ENCODE peak calls at places on chromosomes 11 and 22, in ten cellular contexts. M is astrocyte of the cerebellum, D is Peyer's patch, J is AG04449, V is HFFc6, S is osteocyte, Z is fibroblast of villous mesenchyme, K is Calu3, N is A549, T is brain microvascular endothelial cell. W is an unnamed sample.

GRCh38 chr22:50545522-50546325 is at the start of gene KLHDC7B:
- DNase-seq in M (no peak), D (no peak), J (no peak), V (no peak), S (no peak), Z (peak; percentile 68), K (no peak), N (no peak), T (no peak), W (no peak)

GRCh38 chr11:114705280-114706024 is 27.1 kb downstream of the NXPE2 start:
- DNase-seq in M (no peak), D (no peak), J (no peak), V (no peak), S (no peak), Z (no peak), K (no peak), N (no peak), T (no peak), W (no peak)

GRCh38 chr22:21941921-21942320 is 10.7 kb downstream of the PPM1F start:
- DNase-seq in M (no peak), D (no peak), J (no peak), V (no peak), S (no peak), Z (no peak), K (no peak), N (no peak), T (no peak), W (no peak)

GRCh38 chr11:34052608-34053160 is 1.2 kb downstream of the CAPRIN1 start:
- DNase-seq in M (no peak), D (peak; percentile 63), J (no peak), V (no peak), S (no peak), Z (peak; percentile 25), K (peak; percentile 9), N (no peak), T (no peak), W (no peak)

GRCh38 chr11:33689089-33689488 is 11.5 kb downstream of the C11orf91 start:
- DNase-seq in M (no peak), D (no peak), J (no peak), V (no peak), S (peak; percentile 21), Z (no peak), K (no peak), N (no peak), T (no peak), W (no peak)

GRCh38 chr11:3639841-3640240 is 2.0 kb downstream of the ART5 start:
- DNase-seq in M (no peak), D (no peak), J (no peak), V (no peak), S (no peak), Z (no peak), K (no peak), N (no peak), T (no peak), W (no peak)

GRCh38 chr22:42367980-42368378 is 64.2 kb downstream of the NFAM1 start:
- DNase-seq in M (no peak), D (no peak), J (no peak), V (no peak), S (no peak), Z (no peak), K (no peak), N (no peak), T (no peak), W (no peak)

GRCh38 chr11:122406466-122406865 is 249.1 kb upstream of the UBASH3B start:
- DNase-seq in M (no peak), D (no peak), J (no peak), V (no peak), S (no peak), Z (no peak), K (no peak), N (no peak), T (no peak), W (no peak)

GRCh38 chr11:17431139-17431538 is 42.7 kb upstream of the KCNJ11 start:
- DNase-seq in M (no peak), D (no peak), J (no peak), V (no peak), S (no peak), Z (peak; percentile 6), K (no peak), N (no peak), T (no peak), W (no peak)

GRCh38 chr11:95230054-95231034 is 658 bp downstream of the SESN3 start:
- DNase-seq in M (no peak), D (peak; percentile 59), J (no peak), V (no peak), S (no peak), Z (peak; percentile 10), K (peak; percentile 8), N (peak; percentile 7), T (peak; percentile 7), W (peak; percentile 68)

GRCh38 chr11:130631119-130631518 is 182.7 kb downstream of the ADAMTS15 start:
- DNase-seq in M (peak; percentile 72), D (no peak), J (no peak), V (peak; percentile 90), S (no peak), Z (peak; percentile 75), K (peak; percentile 19), N (peak; percentile 31), T (peak; percentile 93), W (no peak)

GRCh38 chr22:42830161-42830560 is 26.9 kb downstream of the ARFGAP3 start:
- DNase-seq in M (no peak), D (no peak), J (no peak), V (no peak), S (peak; percentile 54), Z (no peak), K (no peak), N (no peak), T (no peak), W (no peak)

GRCh38 chr22:47205562-47205961 is 443.1 kb downstream of the TBC1D22A start:
- DNase-seq in M (no peak), D (no peak), J (no peak), V (no peak), S (peak; percentile 65), Z (no peak), K (no peak), N (no peak), T (no peak), W (no peak)

GRCh38 chr11:35464308-35464707 is 45.0 kb upstream of the SLC1A2 start:
- DNase-seq in M (no peak), D (no peak), J (no peak), V (no peak), S (no peak), Z (no peak), K (no peak), N (no peak), T (no peak), W (no peak)

GRCh38 chr11:30046211-30046945 is 29.5 kb upstream of the KCNA4 start:
- DNase-seq in M (no peak), D (no peak), J (no peak), V (no peak), S (no peak), Z (no peak), K (no peak), N (no peak), T (no peak), W (no peak)

GRCh38 chr11:31640611-31641010 is 131.0 kb downstream of the ELP4 start:
- DNase-seq in M (no peak), D (no peak), J (no peak), V (no peak), S (no peak), Z (no peak), K (no peak), N (no peak), T (no peak), W (no peak)

GRCh38 chr11:76654310-76654851 is 16.2 kb downstream of the LRRC32 start:
- DNase-seq in M (peak; percentile 57), D (peak; percentile 54), J (no peak), V (no peak), S (no peak), Z (peak; percentile 96), K (no peak), N (no peak), T (peak; percentile 75), W (peak; percentile 45)

GRCh38 chr11:134412508-134413333 is 679 bp upstream of the B3GAT1 start:
- DNase-seq in M (no peak), D (no peak), J (no peak), V (no peak), S (no peak), Z (no peak), K (peak; percentile 28), N (no peak), T (no peak), W (no peak)

GRCh38 chr11:61341706-61342105 is 8.7 kb downstream of the TKFC start:
- DNase-seq in M (no peak), D (no peak), J (no peak), V (no peak), S (no peak), Z (no peak), K (no peak), N (no peak), T (no peak), W (no peak)
- TF ChIP-seq CTCF in M (no peak), D (no peak), J (no peak), V (no peak), S (no peak), Z (no peak), K (no peak), N (no peak), T (no peak), W (no peak)

DNA sequence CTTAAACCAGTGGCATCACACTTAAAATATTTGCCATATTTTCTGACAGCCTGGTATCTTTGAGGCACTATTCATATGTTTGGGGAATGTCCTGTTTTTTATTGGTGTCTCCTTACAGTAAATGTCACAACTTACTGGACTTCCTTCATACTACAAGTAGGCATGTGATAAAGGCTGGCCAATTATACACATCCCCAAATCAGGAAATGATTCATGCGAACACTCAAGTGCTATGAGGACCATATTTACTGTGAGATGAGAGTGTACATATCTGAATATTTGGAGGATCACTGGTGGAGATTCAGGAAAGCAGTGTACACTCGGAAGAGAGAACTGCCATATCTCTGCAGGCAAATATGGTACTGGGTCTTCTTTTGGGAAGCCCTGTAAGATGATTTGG is 913.8 kb upstream of the CHORDC1 start:
- DNase-seq in M (no peak), D (no peak), J (no peak), V (no peak), S (no peak), Z (no peak), K (no peak), N (no peak), T (no peak), W (no peak)
- TF ChIP-seq CTCF in M (no peak), D (no peak), J (no peak), V (no peak), S (no peak), Z (no peak), K (no peak), N (no peak), T (no peak), W (no peak)

GRCh38 chr11:91041626-91042025 is 818.8 kb upstream of the CHORDC1 start:
- DNase-seq in M (no peak), D (no peak), J (no peak), V (no peak), S (no peak), Z (no peak), K (no peak), N (no peak), T (no peak), W (no peak)
- TF ChIP-seq CTCF in M (no peak), D (no peak), J (no peak), V (no peak), S (peak; percentile 58), Z (peak; percentile 19), K (no peak), N (peak; percentile 26), T (peak; percentile 10), W (peak; percentile 14)

DNA sequence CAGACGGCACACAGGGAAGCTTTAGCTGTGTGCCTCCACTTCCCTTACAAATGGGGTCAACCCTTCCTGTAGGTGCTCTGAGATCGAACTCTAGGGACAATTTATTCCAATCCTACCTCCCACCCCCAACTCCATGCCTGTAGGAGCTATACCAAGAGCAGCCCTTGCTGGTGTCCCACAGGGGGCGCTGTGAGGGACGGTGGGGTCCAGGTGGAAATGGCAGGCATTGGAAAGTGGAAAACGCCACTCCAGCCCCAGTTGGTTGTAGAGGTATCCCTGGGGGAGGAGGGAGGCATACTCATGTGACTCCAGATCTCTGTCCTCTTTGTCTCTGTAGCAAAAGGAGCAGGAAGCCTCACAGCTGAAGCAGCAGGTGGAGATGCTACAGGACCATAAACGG is 161.3 kb downstream of the MYO18B start:
- DNase-seq in M (no peak), D (no peak), J (no peak), V (no peak), S (peak; percentile 80), Z (no peak), K (peak; percentile 11), N (no peak), T (no peak), W (no peak)
- TF ChIP-seq CTCF in M (no peak), D (no peak), J (peak; percentile 12), V (peak; percentile 23), S (no peak), Z (no peak), K (peak; percentile 35), N (no peak), T (no peak), W (peak; percentile 62)